ENCODE peak calls at places on chromosome 10, in seven cellular contexts. U, K, L, Y, O, G and Z are unnamed samples.

GRCh38 chr10:94287331-94287730 is 75.4 kb downstream of the NOC3L start:
- DNase-seq in U (no peak), K (no peak), L (no peak), Y (no peak), O (no peak), G (no peak), Z (no peak)

GRCh38 chr10:77196616-77197015 is 441.0 kb downstream of the KCNMA1 start:
- DNase-seq in U (no peak), K (no peak), L (no peak), Y (no peak), O (no peak), G (no peak), Z (no peak)

GRCh38 chr10:3763035-3763456 is 22.0 kb downstream of the KLF6 start:
- DNase-seq in U (no peak), K (no peak), L (no peak), Y (no peak), O (no peak), G (no peak), Z (no peak)

GRCh38 chr10:59366310-59366709 is 4.0 kb upstream of the FAM13C start:
- DNase-seq in U (no peak), K (no peak), L (peak; percentile 18), Y (no peak), O (no peak), G (no peak), Z (no peak)

GRCh38 chr10:46251857-46252847 is 34.6 kb upstream of the ANTXRL start:
- DNase-seq in U (no peak), K (no peak), L (peak; percentile 54), Y (no peak), O (no peak), G (no peak), Z (no peak)

GRCh38 chr10:60899266-60899665 is 44.7 kb downstream of the RHOBTB1 start:
- DNase-seq in U (no peak), K (no peak), L (no peak), Y (no peak), O (no peak), G (no peak), Z (no peak)

GRCh38 chr10:17961551-17962422 is 10.1 kb downstream of the SLC39A12 start:
- DNase-seq in U (no peak), K (no peak), L (no peak), Y (no peak), O (no peak), G (no peak), Z (no peak)

GRCh38 chr10:22770270-22770669 is 55.9 kb upstream of the PIP4K2A start:
- DNase-seq in U (no peak), K (no peak), L (no peak), Y (no peak), O (no peak), G (no peak), Z (no peak)

GRCh38 chr10:51910596-51910995 is 211.2 kb upstream of the CSTF2T start:
- DNase-seq in U (no peak), K (no peak), L (no peak), Y (no peak), O (no peak), G (no peak), Z (no peak)